ENCODE peak calls at places on chromosomes 7 and 10, in five cellular contexts. T, Z, D, O and Q are unnamed samples.

GRCh38 chr10:49678827-49679479 is 498 bp upstream of the C10orf53 start:
- DNase-seq in T (no peak), Z (no peak), D (no peak), O (no peak), Q (no peak)

GRCh38 chr10:78215645-78216044 is 182.0 kb downstream of the RPS24 start:
- DNase-seq in T (no peak), Z (no peak), D (no peak), O (no peak), Q (peak)

GRCh38 chr10:649798-650690 is 39.4 kb downstream of the DIP2C start:
- DNase-seq in T (peak), Z (no peak), D (no peak), O (no peak), Q (no peak)

GRCh38 chr7:23469150-23469960 is 936 bp downstream of the IGF2BP3 start:
- DNase-seq in T (no peak), Z (peak), D (peak), O (no peak), Q (no peak)

GRCh38 chr10:79404231-79404609 is 41.2 kb downstream of the ZCCHC24 start:
- DNase-seq in T (no peak), Z (no peak), D (peak), O (no peak), Q (peak)

GRCh38 chr7:128869138-128869943 is 6.7 kb downstream of the ATP6V1F start:
- DNase-seq in T (peak), Z (peak), D (peak), O (peak), Q (peak)

GRCh38 chr7:63008366-63008765 is 990.3 kb upstream of the ZNF722 start:
- DNase-seq in T (no peak), Z (no peak), D (no peak), O (no peak), Q (no peak)

GRCh38 chr10:37623506-37623905 is 233.9 kb downstream of the ZNF248 start:
- DNase-seq in T (no peak), Z (no peak), D (no peak), O (no peak), Q (no peak)

GRCh38 chr10:3783313-3783689 is 1.7 kb downstream of the KLF6 start:
- DNase-seq in T (peak), Z (peak), D (peak), O (no peak), Q (peak)

GRCh38 chr10:121448768-121449456 is 149.3 kb downstream of the FGFR2 start:
- DNase-seq in T (peak), Z (no peak), D (no peak), O (no peak), Q (no peak)

GRCh38 chr10:78685466-78686163 is 383.2 kb upstream of the ZMIZ1 start:
- DNase-seq in T (peak), Z (no peak), D (no peak), O (no peak), Q (peak)

GRCh38 chr10:23871211-23871610 is 337.7 kb upstream of the KIAA1217 start:
- DNase-seq in T (no peak), Z (no peak), D (no peak), O (no peak), Q (no peak)

GRCh38 chr7:26081627-26082026 is 70.4 kb upstream of the NFE2L3 start:
- DNase-seq in T (no peak), Z (no peak), D (peak), O (no peak), Q (no peak)

GRCh38 chr7:3095046-3095445 is 51.4 kb upstream of the CARD11 start:
- DNase-seq in T (no peak), Z (peak), D (no peak), O (no peak), Q (no peak)

GRCh38 chr7:47945261-47946015 is 2.8 kb downstream of the PKD1L1 start:
- DNase-seq in T (peak), Z (peak), D (peak), O (peak), Q (peak)

GRCh38 chr7:96320437-96320836 is 1.5 kb downstream of the SLC25A13 start:
- DNase-seq in T (no peak), Z (no peak), D (no peak), O (no peak), Q (no peak)

GRCh38 chr10:3139135-3139910 is 33.3 kb downstream of the PITRM1 start:
- DNase-seq in T (no peak), Z (no peak), D (no peak), O (no peak), Q (no peak)

GRCh38 chr7:46146454-46147255 is 225.6 kb upstream of the IGFBP3 start:
- DNase-seq in T (peak), Z (no peak), D (no peak), O (no peak), Q (peak)

GRCh38 chr7:90797596-90797995 is 201.5 kb downstream of the CDK14 start:
- DNase-seq in T (no peak), Z (no peak), D (no peak), O (no peak), Q (peak)

GRCh38 chr10:93757136-93757535 is 600 bp upstream of the LGI1 start:
- DNase-seq in T (peak), Z (no peak), D (peak), O (no peak), Q (no peak)

GRCh38 chr7:11212816-11213215 is 239.1 kb downstream of the PHF14 start:
- DNase-seq in T (no peak), Z (no peak), D (no peak), O (no peak), Q (peak)

GRCh38 chr10:130201043-130201380 is 64.8 kb downstream of the GLRX3 start:
- DNase-seq in T (no peak), Z (no peak), D (no peak), O (no peak), Q (no peak)

GRCh38 chr7:100400656-100401055 is 27.4 kb downstream of the PILRA start:
- DNase-seq in T (no peak), Z (no peak), D (peak), O (no peak), Q (peak)

GRCh38 chr7:22730921-22731654 is 4.1 kb downstream of the IL6 start:
- DNase-seq in T (peak), Z (no peak), D (no peak), O (no peak), Q (peak)

GRCh38 chr7:26398436-26399308 is 107.0 kb downstream of the SNX10 start:
- DNase-seq in T (peak), Z (no peak), D (peak), O (peak), Q (peak)

GRCh38 chr7:97418312-97418711 is 300.8 kb downstream of the SDHAF3 start:
- DNase-seq in T (no peak), Z (no peak), D (peak), O (no peak), Q (no peak)

GRCh38 chr10:91883549-91884542 is 25.4 kb downstream of the FGFBP3 start:
- DNase-seq in T (peak), Z (no peak), D (peak), O (no peak), Q (peak)

GRCh38 chr7:112723416-112723815 is 66.8 kb downstream of the TMEM168 start:
- DNase-seq in T (peak), Z (no peak), D (no peak), O (no peak), Q (peak)

GRCh38 chr7:35605760-35606159 is 89.2 kb downstream of the HERPUD2 start:
- DNase-seq in T (peak), Z (no peak), D (no peak), O (no peak), Q (peak)

GRCh38 chr7:3042861-3043489 is 692 bp downstream of the CARD11 start:
- DNase-seq in T (peak), Z (peak), D (no peak), O (no peak), Q (no peak)

GRCh38 chr7:131747625-131748024 is 191.2 kb upstream of the PODXL start:
- DNase-seq in T (no peak), Z (no peak), D (peak), O (no peak), Q (no peak)

GRCh38 chr10:12941966-12942365 is 59.5 kb downstream of the CCDC3 start:
- DNase-seq in T (no peak), Z (no peak), D (no peak), O (no peak), Q (no peak)

GRCh38 chr10:26861326-26861998 is 704 bp upstream of the ABI1 start:
- DNase-seq in T (no peak), Z (no peak), D (no peak), O (no peak), Q (no peak)